ENCODE peak calls at places on chromosomes 2 and 18, in seven cellular contexts. J is body of pancreas, T is stomach, Q is MM.1S, K is GM23338, S is Peyer's patch, H is dorsolateral prefrontal cortex. B is an unnamed sample.

GRCh38 chr2:17599617-17600016 is 59.1 kb downstream of the VSNL1 start:
- DNase-seq in Q (no peak), K (no peak), T (no peak), H (no peak), S (no peak), J (no peak), B (no peak)

GRCh38 chr2:60745761-60746160 is 10.3 kb upstream of the PAPOLG start:
- DNase-seq in Q (no peak), H (peak; percentile 22), J (no peak), T (no peak), S (no peak), K (no peak), B (no peak)

GRCh38 chr2:152468832-152469692 is 134.1 kb downstream of the FMNL2 start:
- DNase-seq in T (no peak), K (no peak), Q (peak; percentile 14), S (no peak), H (no peak), J (peak; percentile 46), B (no peak)

GRCh38 chr2:45786831-45787357 is 135.4 kb downstream of the PRKCE start:
- DNase-seq in S (no peak), H (no peak), K (peak; percentile 25), Q (no peak), T (no peak), J (no peak), B (no peak)

GRCh38 chr2:127577973-127578372 is 42.5 kb downstream of the MYO7B start:
- DNase-seq in K (no peak), S (no peak), J (no peak), T (peak; percentile 22), H (no peak), Q (no peak), B (no peak)

GRCh38 chr2:142014536-142014935 is 116.3 kb downstream of the LRP1B start:
- DNase-seq in Q (no peak), S (no peak), J (no peak), K (no peak), T (no peak), H (no peak), B (no peak)

GRCh38 chr2:37648316-37649011 is 23.0 kb downstream of the CDC42EP3 start:
- DNase-seq in H (peak; percentile 50), S (no peak), K (no peak), Q (no peak), J (peak; percentile 65), T (peak; percentile 43), B (no peak)

GRCh38 chr2:191264647-191265079 is 19.5 kb downstream of the MYO1B start:
- DNase-seq in K (no peak), J (peak; percentile 40), Q (no peak), T (no peak), H (no peak), S (no peak), B (no peak)

GRCh38 chr2:239855863-239856587 is 169.1 kb downstream of the NDUFA10 start:
- DNase-seq in T (no peak), H (no peak), K (no peak), J (no peak), Q (no peak), S (no peak), B (no peak)

GRCh38 chr2:54773838-54774237 is 50.4 kb downstream of the EML6 start:
- DNase-seq in J (no peak), T (no peak), K (peak; percentile 71), H (no peak), Q (no peak), S (no peak), B (no peak)

GRCh38 chr2:54663424-54664030 is 59.9 kb upstream of the EML6 start:
- DNase-seq in T (no peak), Q (no peak), H (no peak), J (no peak), S (no peak), K (no peak), B (no peak)

GRCh38 chr2:14306268-14306950 is 326.1 kb upstream of the LRATD1 start:
- DNase-seq in T (no peak), K (no peak), Q (peak; percentile 77), J (no peak), S (no peak), H (no peak), B (no peak)

GRCh38 chr2:18518116-18519111 is 42.0 kb downstream of the RDH14 start:
- DNase-seq in S (no peak), Q (no peak), H (no peak), T (no peak), J (no peak), K (no peak), B (no peak)

GRCh38 chr2:43553341-43553855 is 42.4 kb downstream of the THADA start:
- DNase-seq in J (no peak), K (no peak), H (no peak), T (no peak), Q (no peak), S (no peak), B (no peak)

GRCh38 chr2:10575566-10576300 is 114.0 kb downstream of the NOL10 start:
- DNase-seq in K (no peak), J (no peak), T (no peak), S (no peak), H (no peak), Q (no peak), B (no peak)

GRCh38 chr2:239675856-239676715 is 275.3 kb upstream of the HDAC4 start:
- DNase-seq in T (no peak), J (no peak), K (no peak), S (no peak), H (no peak), Q (no peak), B (no peak)

GRCh38 chr2:202032841-202033316 is 776 bp upstream of the FZD7 start:
- DNase-seq in J (peak; percentile 42), Q (peak; percentile 45), T (peak; percentile 47), K (peak; percentile 76), S (no peak), H (no peak), B (no peak)

GRCh38 chr2:65730186-65730585 is 297.8 kb upstream of the SPRED2 start:
- DNase-seq in Q (no peak), J (no peak), K (no peak), H (no peak), T (no peak), S (no peak), B (no peak)

GRCh38 chr18:23453657-23454011 is 547 bp downstream of the RIOK3 start:
- DNase-seq in K (no peak), T (no peak), S (no peak), Q (no peak), H (no peak), J (peak; percentile 45), B (no peak)

GRCh38 chr2:190859347-190860297 is 21.0 kb upstream of the GLS start:
- DNase-seq in H (no peak), S (no peak), T (no peak), Q (no peak), K (peak; percentile 30), J (no peak), B (peak; percentile 61)

DNA sequence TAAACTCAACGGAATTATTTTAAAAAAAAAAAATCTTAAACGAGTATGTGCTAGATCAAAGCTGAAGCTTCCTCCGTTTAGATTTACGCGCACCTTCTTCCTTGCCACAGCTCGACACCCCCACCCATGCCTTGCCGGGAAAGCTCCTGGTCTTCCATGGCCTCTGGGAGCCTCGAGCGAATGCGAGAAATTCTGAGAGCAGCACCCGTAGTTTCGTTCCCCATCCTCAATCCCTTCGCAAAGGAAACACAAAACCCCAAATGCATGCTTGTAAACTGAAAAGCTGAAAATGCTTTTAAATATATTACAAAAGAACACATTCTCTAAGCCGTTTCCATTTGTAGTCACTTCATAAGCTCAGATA is 1.6 kb downstream of the DSC3 start:
- DNase-seq in H (no peak), T (no peak), J (no peak), K (peak; percentile 62), Q (no peak), S (no peak), B (peak; percentile 66)
- H3K27ac ChIP-seq in H (no peak overlapping the region), T (no peak overlapping the region), J (no peak overlapping the region), K (no peak overlapping the region), Q (no peak overlapping the region), S (no peak overlapping the region), B (peak overlapping the region; percentile 65)

DNA sequence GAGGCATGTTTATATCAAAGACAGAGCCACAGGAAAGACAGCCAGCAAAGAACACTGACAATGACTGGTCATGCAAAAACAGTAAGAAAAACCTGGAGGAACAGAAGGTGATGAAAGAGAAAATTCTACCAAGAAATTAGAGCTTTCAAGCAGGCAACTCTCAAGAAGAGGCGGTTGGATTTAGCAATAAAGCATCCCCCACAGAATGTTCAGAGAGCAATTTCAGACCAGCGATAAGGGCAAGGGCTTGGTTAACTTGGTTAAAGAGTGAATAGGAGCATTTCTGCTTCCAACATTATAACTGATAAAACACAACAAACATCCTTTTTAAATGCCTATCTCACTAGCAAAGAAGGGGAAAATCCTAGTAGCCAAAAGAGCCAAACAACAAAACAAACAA is 68.0 kb upstream of the NCKAP5 start:
- DNase-seq in Q (no peak), K (no peak), H (no peak), S (no peak), J (no peak), T (no peak), B (no peak)
- H3K4me3 ChIP-seq in Q (no peak overlapping the region), K (no peak overlapping the region), H (no peak overlapping the region), S (no peak overlapping the region), J (no peak overlapping the region), T (no peak overlapping the region), B (no peak overlapping the region)

DNA sequence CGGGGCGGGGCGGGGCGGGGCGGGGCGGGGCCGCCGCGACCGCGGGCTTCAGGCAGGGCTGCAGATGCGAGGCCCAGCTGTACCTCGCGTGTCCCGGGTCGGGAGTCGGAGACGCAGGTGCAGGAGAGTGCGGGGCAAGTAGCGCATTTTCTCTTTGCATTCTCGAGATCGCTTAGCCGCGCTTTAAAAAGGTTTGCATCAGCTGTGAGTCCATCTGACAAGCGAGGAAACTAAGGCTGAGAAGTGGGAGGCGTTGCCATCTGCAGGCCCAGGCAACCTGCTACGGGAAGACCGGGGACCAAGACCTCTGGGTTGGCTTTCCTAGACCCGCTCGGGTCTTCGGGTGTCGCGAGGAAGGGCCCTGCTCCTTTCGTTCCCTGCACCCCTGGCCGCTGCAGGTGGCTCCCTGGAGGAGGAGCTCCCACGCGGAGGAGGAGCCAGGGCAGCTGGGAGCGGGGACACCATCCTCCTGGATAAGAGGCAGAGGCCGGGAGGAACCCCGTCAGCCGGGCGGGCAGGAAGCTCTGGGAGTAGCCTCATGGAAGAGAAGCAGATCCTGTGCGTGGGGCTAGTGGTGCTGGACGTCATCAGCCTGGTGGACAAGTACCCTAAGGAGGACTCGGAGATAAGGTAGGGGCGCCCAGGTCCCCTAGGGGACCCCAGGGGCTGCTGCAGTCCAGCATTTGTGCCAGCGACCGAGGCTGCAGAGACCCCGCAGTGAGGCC is at the start of gene KHK:
- DNase-seq in J (peak; percentile 63), H (peak; percentile 67), K (peak; percentile 71), T (peak; percentile 61), Q (no peak), S (peak; percentile 90), B (no peak)
- TF ChIP-seq CTCF in J (no peak), H (no peak), K (no peak), T (no peak), Q (no peak), S (no peak), B (peak; percentile 70)

DNA sequence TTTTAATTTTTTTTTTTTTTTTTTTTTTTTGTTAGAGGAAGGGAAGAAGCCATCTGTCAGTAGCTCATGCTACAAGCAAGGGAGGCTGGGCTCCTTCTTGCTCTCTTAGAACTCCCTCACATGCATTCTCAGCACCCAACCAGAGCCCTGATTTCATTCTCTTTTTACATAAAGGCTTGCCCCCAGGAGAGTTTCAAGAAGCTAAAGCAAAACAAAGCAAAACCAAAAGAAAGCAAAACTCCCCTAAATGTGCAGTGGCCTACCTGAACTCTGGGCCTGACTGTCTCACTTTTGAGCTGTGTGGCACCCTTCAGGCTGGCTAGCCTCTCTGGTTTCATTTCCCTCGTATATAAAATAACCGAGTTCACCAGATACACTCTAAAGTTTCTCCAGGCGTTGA is 145.9 kb upstream of the NCK2 start:
- DNase-seq in H (no peak), T (no peak), S (no peak), Q (peak; percentile 92), K (no peak), J (no peak), B (no peak)
- H3K27ac ChIP-seq in H (peak overlapping the region; percentile 52), T (no peak overlapping the region), S (no peak overlapping the region), Q (peak overlapping the region; percentile 98), K (no peak overlapping the region), J (no peak overlapping the region), B (no peak overlapping the region)

B was measured in RWPE2.